ENCODE peak calls at places on chromosomes 7 and 10, in seven cellular contexts. Z is GM06990, P is fibroblast of lung, O is cardiac muscle cell, V is body of pancreas, R is neural progenitor cell, X is MCF 10A. Y is an unnamed sample.

GRCh38 chr10:106682175-106682574 is 482.3 kb downstream of the SORCS1 start:
- DNase-seq in Z (no peak), P (no peak), O (peak; percentile 24), V (no peak), R (no peak), X (peak; percentile 31), Y (no peak)

GRCh38 chr10:77718957-77719356 is 81.3 kb upstream of the KCNMA1 start:
- DNase-seq in Z (no peak), P (no peak), O (no peak), V (no peak), R (no peak), X (no peak), Y (no peak)

GRCh38 chr10:3014968-3015367 is 52.4 kb upstream of the PFKP start:
- DNase-seq in Z (no peak), P (peak; percentile 23), O (no peak), V (no peak), R (no peak), X (no peak), Y (no peak)

GRCh38 chr10:90871279-90871760 is 454 bp upstream of the RPP30 start:
- DNase-seq in Z (peak; percentile 23), P (peak; percentile 90), O (peak; percentile 92), V (peak; percentile 37), R (peak; percentile 88), X (peak; percentile 68), Y (peak; percentile 50)

GRCh38 chr7:44580945-44581344 is 1.1 kb downstream of the TMED4 start:
- DNase-seq in Z (no peak), P (no peak), O (no peak), V (peak; percentile 44), R (no peak), X (no peak), Y (no peak)

GRCh38 chr7:134435161-134435920 is 23.6 kb downstream of the AKR1B1 start:
- DNase-seq in Z (no peak), P (no peak), O (peak; percentile 37), V (no peak), R (no peak), X (peak; percentile 37), Y (no peak)

GRCh38 chr10:77500754-77501151 is 136.9 kb downstream of the KCNMA1 start:
- DNase-seq in Z (no peak), P (no peak), O (no peak), V (no peak), R (no peak), X (no peak), Y (no peak)

GRCh38 chr10:2631557-2631956 is 435.8 kb upstream of the PFKP start:
- DNase-seq in Z (no peak), P (no peak), O (no peak), V (no peak), R (no peak), X (no peak), Y (no peak)

GRCh38 chr7:47940482-47941001 is 7.7 kb downstream of the PKD1L1 start:
- DNase-seq in Z (no peak), P (peak; percentile 54), O (peak; percentile 63), V (no peak), R (no peak), X (no peak), Y (no peak)

GRCh38 chr10:13351340-13351915 is 3.3 kb upstream of the SEPHS1 start:
- DNase-seq in Z (no peak), P (no peak), O (no peak), V (no peak), R (peak; percentile 59), X (no peak), Y (peak; percentile 38)

GRCh38 chr10:91576096-91576545 is 56.8 kb downstream of the PPP1R3C start:
- DNase-seq in Z (no peak), P (no peak), O (no peak), V (no peak), R (no peak), X (no peak), Y (no peak)

GRCh38 chr10:128036746-128037542 is 89.3 kb downstream of the MKI67 start:
- DNase-seq in Z (no peak), P (peak; percentile 18), O (peak; percentile 47), V (no peak), R (no peak), X (peak; percentile 80), Y (no peak)

GRCh38 chr10:6722616-6723004 is 142.5 kb upstream of the PRKCQ start:
- DNase-seq in Z (no peak), P (peak; percentile 52), O (peak; percentile 61), V (no peak), R (no peak), X (peak; percentile 34), Y (no peak)

GRCh38 chr10:11654659-11655058 is 43.2 kb upstream of the USP6NL start:
- DNase-seq in Z (no peak), P (no peak), O (no peak), V (no peak), R (no peak), X (no peak), Y (no peak)

GRCh38 chr7:156927571-156928405 is 21.7 kb upstream of the NOM1 start:
- DNase-seq in Z (no peak), P (no peak), O (no peak), V (no peak), R (no peak), X (no peak), Y (no peak)

GRCh38 chr10:114283091-114283490 is 44.0 kb downstream of the VWA2 start:
- DNase-seq in Z (no peak), P (no peak), O (no peak), V (peak; percentile 2), R (no peak), X (no peak), Y (no peak)

GRCh38 chr10:23158370-23158769 is 33.7 kb upstream of the PTF1A start:
- DNase-seq in Z (no peak), P (peak; percentile 74), O (peak; percentile 76), V (peak; percentile 83), R (peak; percentile 85), X (peak; percentile 71), Y (peak; percentile 80)

GRCh38 chr10:23157239-23157661 is 34.9 kb upstream of the PTF1A start:
- DNase-seq in Z (peak; percentile 37), P (no peak), O (no peak), V (no peak), R (no peak), X (no peak), Y (peak; percentile 50)

GRCh38 chr10:23155166-23155565 is 36.9 kb upstream of the PTF1A start:
- DNase-seq in Z (no peak), P (no peak), O (peak; percentile 36), V (no peak), R (no peak), X (peak; percentile 67), Y (no peak)

GRCh38 chr10:23156447-23157150 is 35.5 kb upstream of the PTF1A start:
- DNase-seq in Z (no peak), P (no peak), O (no peak), V (no peak), R (no peak), X (no peak), Y (no peak)

GRCh38 chr10:23157691-23158369 is 34.3 kb upstream of the PTF1A start:
- DNase-seq in Z (no peak), P (peak; percentile 47), O (peak; percentile 64), V (peak; percentile 51), R (peak; percentile 74), X (peak; percentile 50), Y (peak; percentile 64)
- TF ChIP-seq CTCF in Z (peak; percentile 57), P (peak; percentile 42), O (no peak), V (peak; percentile 51), R (no peak), X (no peak), Y (peak; percentile 56)

GRCh38 chr7:127587663-127588018 is 570 bp upstream of the ARF5 start:
- DNase-seq in Z (peak; percentile 20), P (no peak), O (no peak), V (peak; percentile 67), R (no peak), X (no peak), Y (no peak)

GRCh38 chr7:127588019-127588696 is at the start of gene ARF5:
- DNase-seq in Z (peak; percentile 87), P (peak; percentile 80), O (peak; percentile 88), V (peak; percentile 94), R (peak; percentile 93), X (peak; percentile 80), Y (peak; percentile 98)

GRCh38 chr7:127591189-127591588 is 2.3 kb upstream of the FSCN3 start:
- DNase-seq in Z (no peak), P (no peak), O (no peak), V (no peak), R (no peak), X (no peak), Y (no peak)

GRCh38 chr7:127589901-127590300 is 1.7 kb downstream of the ARF5 start:
- DNase-seq in Z (no peak), P (no peak), O (no peak), V (no peak), R (no peak), X (no peak), Y (no peak)

DNA sequence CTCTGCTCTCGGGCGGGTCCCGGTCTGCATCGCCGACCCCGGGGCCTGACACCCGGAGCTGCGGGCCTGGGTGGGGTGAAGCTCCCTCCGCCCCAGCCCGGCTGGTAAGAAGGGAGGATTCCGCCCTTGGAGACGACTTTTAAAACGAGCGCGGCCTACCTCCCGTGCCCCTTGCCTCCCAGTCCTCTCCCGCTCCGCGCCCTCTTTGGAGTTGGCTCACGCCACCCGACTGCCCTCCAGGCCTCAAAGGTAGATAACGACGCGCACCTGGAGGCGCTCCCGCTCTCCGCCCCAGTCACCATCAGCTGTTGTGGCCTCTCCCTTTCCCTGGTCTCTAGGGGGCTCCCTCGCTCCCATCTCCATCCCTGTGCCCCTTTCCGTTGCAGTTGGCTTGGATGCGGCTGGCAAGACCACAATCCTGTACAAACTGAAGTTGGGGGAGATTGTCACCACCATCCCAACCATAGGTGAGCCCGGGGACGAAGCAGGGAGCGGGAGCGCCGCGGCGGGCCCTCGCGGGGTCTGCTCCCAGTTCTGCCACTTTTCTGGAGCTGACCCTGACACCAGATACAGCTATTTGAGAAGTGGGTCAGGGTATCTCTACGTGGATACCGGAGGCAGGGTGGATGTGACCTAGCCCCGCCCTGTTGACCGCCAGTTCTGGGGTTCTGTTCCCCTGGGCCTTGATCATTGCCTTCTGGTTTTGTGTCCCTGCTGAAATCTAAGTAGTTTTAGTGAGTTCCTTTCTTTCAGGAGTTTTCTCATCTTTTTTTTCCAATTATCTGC is 679 bp downstream of the ARF5 start:
- DNase-seq in Z (peak; percentile 52), P (peak; percentile 57), O (peak; percentile 58), V (peak; percentile 90), R (peak; percentile 84), X (peak; percentile 52), Y (peak; percentile 65)
- TF ChIP-seq CTCF in Z (peak; percentile 61), P (peak; percentile 66), O (peak; percentile 65), V (peak; percentile 57), R (peak; percentile 70), X (peak; percentile 30), Y (peak; percentile 65)

GRCh38 chr10:115572740-115573455 is 479.7 kb downstream of the ATRNL1 start:
- DNase-seq in Z (no peak), P (no peak), O (peak; percentile 1), V (peak; percentile 4), R (peak; percentile 42), X (peak; percentile 32), Y (no peak)
- TF ChIP-seq CTCF in Z (peak; percentile 54), P (peak; percentile 38), O (peak; percentile 9), V (peak; percentile 7), R (peak; percentile 62), X (peak; percentile 34), Y (peak; percentile 41)

GRCh38 chr7:4151926-4152549 is 530.1 kb upstream of the FOXK1 start:
- DNase-seq in Z (no peak), P (no peak), O (no peak), V (peak; percentile 90), R (no peak), X (no peak), Y (no peak)
- TF ChIP-seq CTCF in Z (no peak), P (no peak), O (no peak), V (peak; percentile 22), R (no peak), X (no peak), Y (no peak)

GRCh38 chr10:84026821-84027257 is 112.5 kb upstream of the GHITM start:
- DNase-seq in Z (no peak), P (no peak), O (peak; percentile 27), V (peak; percentile 17), R (peak; percentile 58), X (peak; percentile 40), Y (peak; percentile 37)
- TF ChIP-seq CTCF in Z (peak; percentile 90), P (peak; percentile 43), O (peak; percentile 83), V (peak; percentile 35), R (peak; percentile 90), X (peak; percentile 77), Y (peak; percentile 72)